ENCODE peak calls at places on chromosomes 3 and 15, in four cellular contexts. R is HepG2, G is K562, K is H1. Z is an unnamed sample.

GRCh38 chr3:112640864-112641751 is at the start of gene CCDC80:
- DNase-seq in R (no peak), K (no peak), G (no peak), Z (no peak)

GRCh38 chr3:51712963-51713362 is 6.1 kb downstream of the GRM2 start:
- DNase-seq in G (no peak), K (no peak), R (no peak), Z (peak; percentile 0)

GRCh38 chr3:30681276-30682211 is 75.1 kb downstream of the TGFBR2 start:
- DNase-seq in R (no peak), G (no peak), K (no peak), Z (no peak)

GRCh38 chr3:40292637-40293036 is 16.9 kb upstream of the EIF1B start:
- DNase-seq in K (no peak), R (no peak), G (peak; percentile 39), Z (no peak)

GRCh38 chr15:101133751-101134261 is 118.0 kb downstream of the CHSY1 start:
- DNase-seq in G (no peak), R (no peak), K (no peak), Z (no peak)

GRCh38 chr3:182133752-182134151 is 422.0 kb downstream of the SOX2 start:
- DNase-seq in R (no peak), K (no peak), G (no peak), Z (no peak)

GRCh38 chr3:185176756-185177359 is 24.0 kb upstream of the C3orf70 start:
- DNase-seq in R (peak; percentile 36), K (no peak), G (peak; percentile 24), Z (no peak)

GRCh38 chr3:134359121-134360010 is 14.9 kb downstream of the AMOTL2 start:
- DNase-seq in K (no peak), G (no peak), R (no peak), Z (no peak)

GRCh38 chr3:192409838-192410683 is 317.3 kb downstream of the FGF12 start:
- DNase-seq in R (no peak), G (no peak), K (no peak), Z (peak; percentile 13)

GRCh38 chr3:22039156-22039555 is 288.1 kb upstream of the ZNF385D start:
- DNase-seq in R (no peak), K (no peak), G (no peak), Z (no peak)

GRCh38 chr3:108455212-108455705 is 55.1 kb downstream of the MYH15 start:
- DNase-seq in K (no peak), G (no peak), R (no peak), Z (no peak)

GRCh38 chr3:45795882-45796765 is at the start of gene SLC6A20:
- DNase-seq in R (no peak), K (no peak), G (no peak), Z (no peak)

GRCh38 chr3:112043621-112044201 is 9.2 kb downstream of the TMPRSS7 start:
- DNase-seq in K (peak; percentile 5), R (peak; percentile 62), G (peak; percentile 65), Z (peak; percentile 24)

GRCh38 chr3:38283810-38284775 is 2.0 kb downstream of the SLC22A14 start:
- DNase-seq in R (no peak), K (no peak), G (no peak), Z (no peak)

GRCh38 chr3:146308222-146308621 is 57.3 kb upstream of the PLSCR4 start:
- DNase-seq in R (no peak), K (no peak), G (no peak), Z (no peak)

GRCh38 chr3:175198991-175199390 is 339.9 kb downstream of the NAALADL2 start:
- DNase-seq in R (no peak), G (no peak), K (no peak), Z (no peak)
- TF ChIP-seq POLR2AphosphoS5 in R (no peak), G (no peak), K (no peak), Z (no peak)

GRCh38 chr15:77543159-77543882 is 89.4 kb downstream of the LINGO1 start:
- DNase-seq in K (peak; percentile 72), R (peak; percentile 73), G (peak; percentile 95), Z (peak; percentile 89)
- TF ChIP-seq POLR2A in K (no peak), R (no peak), G (peak; percentile 56), Z (no peak)

GRCh38 chr3:195544634-195545033 is 1.5 kb upstream of the PPP1R2 start:
- DNase-seq in K (no peak), R (no peak), G (no peak), Z (no peak)
- TF ChIP-seq TAF1 in K (no peak), R (no peak), G (no peak), Z (no peak)

GRCh38 chr3:123737168-123737567 is 147.0 kb downstream of the MYLK start:
- DNase-seq in R (no peak), K (no peak), G (no peak), Z (no peak)
- TF ChIP-seq POLR2AphosphoS5 in R (no peak), K (no peak), G (no peak), Z (no peak)

GRCh38 chr15:72319985-72320671 is at the start of gene CELF6:
- DNase-seq in R (no peak), K (peak; percentile 73), G (peak; percentile 94), Z (peak; percentile 87)
- TF ChIP-seq POLR2A in R (no peak), K (no peak), G (no peak), Z (no peak)

GRCh38 chr15:70236306-70237103 is 138.8 kb upstream of the TLE3 start:
- DNase-seq in K (no peak), R (no peak), G (no peak), Z (no peak)
- TF ChIP-seq TAF1 in K (no peak), R (no peak), G (no peak), Z (no peak)

Z was measured in GM12891.